ENCODE peak calls at places on chromosomes 11 and 22, in four cellular contexts. One of them, this sample, is unnamed.

GRCh38 chr11:102225689-102226562 is 91.4 kb upstream of the BIRC3 start:
- DNase-seq in GM12878: no peak
- DNase-seq in K562: no peak
- DNase-seq in GM12891: no peak
- DNase-seq in this sample: no peak

GRCh38 chr11:134125507-134125906 is 56.6 kb downstream of the JAM3 start:
- DNase-seq in GM12891: no peak
- DNase-seq in GM12878: no peak
- DNase-seq in K562: no peak
- DNase-seq in this sample: no peak

GRCh38 chr22:25759825-25760231 is 17.8 kb downstream of the MYO18B start:
- DNase-seq in GM12891: no peak
- DNase-seq in GM12878: no peak
- DNase-seq in K562: peak; percentile 69
- DNase-seq in this sample: peak; percentile 7

GRCh38 chr11:31325162-31325561 is 44.4 kb downstream of the DCDC1 start:
- DNase-seq in GM12878: no peak
- DNase-seq in GM12891: no peak
- DNase-seq in K562: no peak
- DNase-seq in this sample: no peak

GRCh38 chr22:38167988-38168407 is 13.6 kb downstream of the PLA2G6 start:
- DNase-seq in GM12891: no peak
- DNase-seq in GM12878: no peak
- DNase-seq in K562: no peak
- DNase-seq in this sample: no peak

GRCh38 chr11:87889126-87889525 is 286.1 kb downstream of the RAB38 start:
- DNase-seq in GM12878: no peak
- DNase-seq in GM12891: no peak
- DNase-seq in K562: no peak
- DNase-seq in this sample: no peak

GRCh38 chr11:76629853-76630599 is 40.5 kb downstream of the LRRC32 start:
- DNase-seq in K562: peak; percentile 45
- DNase-seq in GM12878: no peak
- DNase-seq in GM12891: no peak
- DNase-seq in this sample: peak; percentile 89

GRCh38 chr22:24146791-24147353 is 34.4 kb upstream of the SUSD2 start:
- DNase-seq in GM12891: no peak
- DNase-seq in K562: no peak
- DNase-seq in GM12878: no peak
- DNase-seq in this sample: peak; percentile 34

GRCh38 chr11:76783294-76783900 is at the start of gene TSKU:
- DNase-seq in GM12878: no peak
- DNase-seq in K562: peak; percentile 45
- DNase-seq in GM12891: peak; percentile 70
- DNase-seq in this sample: no peak

GRCh38 chr11:81644239-81644840 is 1089.3 kb downstream of the FAM181B start:
- DNase-seq in GM12878: no peak
- DNase-seq in GM12891: peak; percentile 2
- DNase-seq in K562: peak; percentile 23
- DNase-seq in this sample: peak; percentile 38

GRCh38 chr11:14891143-14892035 is 642 bp downstream of the CYP2R1 start:
- DNase-seq in GM12878: no peak
- DNase-seq in K562: peak; percentile 94
- DNase-seq in GM12891: peak; percentile 46
- DNase-seq in this sample: peak; percentile 89

GRCh38 chr11:6979365-6979764 is 40.8 kb downstream of the ZNF214 start:
- DNase-seq in GM12891: no peak
- DNase-seq in GM12878: no peak
- DNase-seq in K562: no peak
- DNase-seq in this sample: no peak

GRCh38 chr22:29765905-29766631 is 739 bp downstream of the ZMAT5 start:
- DNase-seq in GM12891: peak; percentile 49
- DNase-seq in K562: peak; percentile 64
- DNase-seq in GM12878: no peak
- DNase-seq in this sample: peak; percentile 49

GRCh38 chr11:12544986-12545775 is 129.0 kb upstream of the TEAD1 start:
- DNase-seq in K562: no peak
- DNase-seq in GM12878: no peak
- DNase-seq in GM12891: no peak
- DNase-seq in this sample: no peak

GRCh38 chr11:12542186-12542935 is 131.9 kb upstream of the TEAD1 start:
- DNase-seq in GM12891: no peak
- DNase-seq in GM12878: no peak
- DNase-seq in K562: no peak
- DNase-seq in this sample: no peak

GRCh38 chr11:12546122-12546521 is 128.1 kb upstream of the TEAD1 start:
- DNase-seq in K562: no peak
- DNase-seq in GM12878: no peak
- DNase-seq in GM12891: no peak
- DNase-seq in this sample: no peak

GRCh38 chr11:12541588-12542151 is 132.6 kb upstream of the TEAD1 start:
- DNase-seq in K562: no peak
- DNase-seq in GM12878: no peak
- DNase-seq in GM12891: no peak
- DNase-seq in this sample: no peak

GRCh38 chr11:12543596-12544415 is 130.4 kb upstream of the TEAD1 start:
- DNase-seq in GM12891: no peak
- DNase-seq in K562: no peak
- DNase-seq in GM12878: no peak
- DNase-seq in this sample: no peak
- TF ChIP-seq SPI1 in GM12891: no peak
- TF ChIP-seq SPI1 in K562: no peak
- TF ChIP-seq SPI1 in GM12878: no peak
- TF ChIP-seq SPI1 in this sample: no peak

GRCh38 chr11:62560566-62561103 is 13.1 kb downstream of the EEF1G start:
- DNase-seq in K562: peak; percentile 92
- DNase-seq in GM12878: no peak
- DNase-seq in GM12891: no peak
- DNase-seq in this sample: peak; percentile 90

GRCh38 chr11:62556872-62557631 is 10.4 kb upstream of the AHNAK start:
- DNase-seq in GM12891: no peak
- DNase-seq in GM12878: peak; percentile 81
- DNase-seq in K562: peak; percentile 51
- DNase-seq in this sample: peak; percentile 75

GRCh38 chr11:62558669-62559068 is 12.1 kb upstream of the AHNAK start:
- DNase-seq in K562: no peak
- DNase-seq in GM12878: no peak
- DNase-seq in GM12891: no peak
- DNase-seq in this sample: no peak

GRCh38 chr11:62556102-62556871 is 9.7 kb upstream of the AHNAK start:
- DNase-seq in GM12878: peak; percentile 88
- DNase-seq in K562: peak; percentile 77
- DNase-seq in GM12891: no peak
- DNase-seq in this sample: peak; percentile 99

GRCh38 chr11:62559204-62559603 is 12.6 kb upstream of the AHNAK start:
- DNase-seq in GM12878: no peak
- DNase-seq in GM12891: no peak
- DNase-seq in K562: no peak
- DNase-seq in this sample: no peak
- TF ChIP-seq POLR2AphosphoS5 in GM12878: no peak
- TF ChIP-seq POLR2AphosphoS5 in GM12891: no peak
- TF ChIP-seq POLR2AphosphoS5 in K562: no peak
- TF ChIP-seq POLR2AphosphoS5 in this sample: no peak

DNA sequence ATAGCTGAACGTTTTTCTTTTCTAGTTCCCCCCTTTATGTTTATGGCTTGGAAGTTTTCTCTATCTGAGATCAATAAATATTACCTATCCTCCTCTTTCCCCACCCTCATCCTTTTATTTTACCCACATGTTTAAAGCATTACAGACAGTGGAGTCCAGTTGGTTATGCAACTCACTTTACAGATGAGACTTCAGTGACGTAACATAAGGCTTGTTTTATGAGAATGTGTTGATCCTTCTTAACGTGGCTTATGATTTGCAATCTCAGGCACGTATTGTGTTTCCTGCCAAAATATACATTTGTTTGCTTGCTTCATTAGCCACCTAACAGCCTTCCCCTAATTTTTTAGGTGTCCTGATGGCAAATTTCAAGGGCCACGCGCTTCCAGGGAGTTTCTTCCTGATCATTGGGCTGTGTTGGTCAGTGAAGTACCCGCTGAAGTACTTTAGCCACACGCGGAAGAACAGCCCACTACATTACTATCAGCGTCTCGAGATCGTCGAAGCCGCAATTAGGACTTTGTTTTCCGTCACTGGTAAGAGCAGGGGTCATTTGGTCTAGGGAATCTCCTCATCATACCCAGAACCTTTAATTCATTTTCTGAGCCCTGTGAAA is 36.6 kb downstream of the TMEM45B start:
- DNase-seq in K562: no peak
- DNase-seq in GM12891: no peak
- DNase-seq in GM12878: no peak
- DNase-seq in this sample: no peak
- TF ChIP-seq SPI1 in K562: no peak
- TF ChIP-seq SPI1 in GM12891: no peak
- TF ChIP-seq SPI1 in GM12878: no peak
- TF ChIP-seq SPI1 in this sample: no peak

DNA sequence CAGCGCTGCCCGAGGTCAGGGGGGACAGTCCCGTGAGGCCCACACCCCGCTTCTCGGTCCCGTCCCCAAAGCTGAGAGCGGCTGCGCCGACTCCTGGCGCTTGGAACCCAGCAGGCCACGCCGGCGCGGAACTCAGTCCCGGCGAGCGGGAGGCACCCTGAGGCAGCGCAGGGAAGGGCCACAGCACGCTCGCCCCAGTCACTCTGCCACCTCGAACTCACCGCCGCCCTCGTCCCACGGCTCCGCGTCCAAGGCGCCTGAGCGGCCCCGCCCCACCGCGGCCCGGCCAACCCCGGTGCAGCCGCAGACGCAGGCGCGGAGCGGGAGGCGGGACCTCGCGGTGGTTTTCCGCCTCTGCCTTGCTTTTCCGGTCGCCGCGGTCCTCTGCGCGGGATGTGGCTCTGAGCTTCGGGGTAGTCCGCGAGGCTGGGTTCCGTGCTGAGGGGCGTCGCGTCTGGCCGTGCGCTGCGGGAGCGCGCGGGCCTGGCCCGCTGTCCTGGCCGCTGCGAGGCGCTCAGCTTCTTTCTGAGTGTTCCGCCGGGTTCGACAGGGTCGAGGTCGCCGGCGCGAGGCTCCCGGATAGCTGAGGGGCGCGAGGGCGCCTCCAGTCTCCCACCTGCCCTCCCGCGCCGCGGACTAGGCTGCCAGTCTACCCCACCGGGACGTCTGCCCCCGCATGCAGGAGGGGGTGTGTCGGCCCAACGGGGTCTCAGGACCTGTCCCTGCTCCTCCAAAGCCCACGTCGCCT is at the start of gene CDPF1:
- DNase-seq in GM12891: peak; percentile 95
- DNase-seq in K562: peak; percentile 90
- DNase-seq in GM12878: peak; percentile 55
- DNase-seq in this sample: peak; percentile 91
- TF ChIP-seq POLR2AphosphoS5 in GM12891: peak; percentile 85
- TF ChIP-seq POLR2AphosphoS5 in K562: peak; percentile 47
- TF ChIP-seq POLR2AphosphoS5 in GM12878: peak; percentile 88
- TF ChIP-seq POLR2AphosphoS5 in this sample: peak; percentile 90

DNA sequence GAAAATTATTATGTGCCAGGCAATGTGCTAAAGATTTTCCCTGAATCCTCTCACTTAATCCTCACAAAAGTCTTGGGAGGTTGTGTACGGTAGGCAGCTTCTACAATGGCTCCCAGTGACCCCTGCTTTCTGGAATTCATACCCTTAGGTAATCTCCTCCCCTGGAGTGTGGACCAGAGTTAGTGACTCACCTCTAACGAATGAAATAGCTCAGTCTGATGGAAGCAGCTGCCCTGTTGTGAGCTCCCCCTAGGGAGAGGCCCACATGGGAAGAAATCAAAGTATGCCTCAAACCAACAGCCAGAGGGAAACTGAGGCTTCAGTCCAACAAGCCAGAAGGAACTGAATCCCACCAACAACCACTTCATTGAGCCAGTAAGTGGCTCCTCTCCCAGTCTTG is 99.0 kb upstream of the ISX start:
- DNase-seq in GM12878: no peak
- DNase-seq in K562: no peak
- DNase-seq in GM12891: no peak
- DNase-seq in this sample: no peak
- TF ChIP-seq SPI1 in GM12878: no peak
- TF ChIP-seq SPI1 in K562: no peak
- TF ChIP-seq SPI1 in GM12891: no peak
- TF ChIP-seq SPI1 in this sample: no peak

DNA sequence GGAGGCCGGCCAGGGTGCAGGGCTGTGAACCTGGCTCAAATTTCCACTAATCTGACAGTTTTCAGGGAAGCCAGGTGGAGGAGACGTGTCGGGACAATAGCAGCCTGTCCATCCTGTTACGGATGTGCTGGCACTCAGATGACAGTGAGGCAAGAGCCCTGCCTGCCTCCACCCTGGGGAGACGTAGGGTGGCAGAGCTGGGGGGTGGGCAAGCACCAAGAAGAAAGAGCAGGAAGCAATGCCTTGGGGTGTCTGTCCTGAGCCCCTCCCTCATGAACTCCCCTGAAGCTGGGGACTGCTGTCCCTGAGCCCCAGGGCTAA is 10.0 kb upstream of the TRIM29 start:
- DNase-seq in K562: no peak
- DNase-seq in GM12891: no peak
- DNase-seq in GM12878: no peak
- DNase-seq in this sample: no peak
- TF ChIP-seq POLR2AphosphoS5 in K562: no peak
- TF ChIP-seq POLR2AphosphoS5 in GM12891: no peak
- TF ChIP-seq POLR2AphosphoS5 in GM12878: no peak
- TF ChIP-seq POLR2AphosphoS5 in this sample: no peak

GRCh38 chr11:69234171-69234570 is 59.8 kb upstream of the MYEOV start:
- DNase-seq in K562: no peak
- DNase-seq in GM12891: no peak
- DNase-seq in GM12878: no peak
- DNase-seq in this sample: no peak

GRCh38 chr11:69234740-69235710 is 58.9 kb upstream of the MYEOV start:
- DNase-seq in GM12891: no peak
- DNase-seq in K562: peak; percentile 54
- DNase-seq in GM12878: no peak
- DNase-seq in this sample: no peak

GRCh38 chr11:69231466-69232018 is 62.4 kb upstream of the MYEOV start:
- DNase-seq in GM12878: no peak
- DNase-seq in GM12891: no peak
- DNase-seq in K562: no peak
- DNase-seq in this sample: no peak

GRCh38 chr11:69232821-69233760 is 60.9 kb upstream of the MYEOV start:
- DNase-seq in GM12891: no peak
- DNase-seq in K562: no peak
- DNase-seq in GM12878: no peak
- DNase-seq in this sample: no peak

GRCh38 chr11:69233761-69234136 is 60.2 kb upstream of the MYEOV start:
- DNase-seq in GM12891: no peak
- DNase-seq in K562: no peak
- DNase-seq in GM12878: no peak
- DNase-seq in this sample: no peak
- TF ChIP-seq SPI1 in GM12891: no peak
- TF ChIP-seq SPI1 in K562: no peak
- TF ChIP-seq SPI1 in GM12878: no peak
- TF ChIP-seq SPI1 in this sample: no peak

This sample was measured in HL-60.